ENCODE peak calls at places on chromosomes 13 and 19, in eight cellular contexts. O is HFFc6, A is Calu3, F is nephron progenitor cell, X is Kasumi-1, U is Daoy, T is AG09309, J is NCI-H2029. D is an unnamed sample.

GRCh38 chr19:4012092-4012974 is 4.8 kb downstream of the PIAS4 start:
- DNase-seq in O (no peak), A (no peak), F (no peak), X (no peak), U (no peak), T (no peak), J (peak), D (no peak)

GRCh38 chr19:35269425-35270117 is 809 bp downstream of the USF2 start:
- DNase-seq in O (peak), A (peak), F (peak), X (peak), U (peak), T (peak), J (peak), D (peak)

GRCh38 chr19:44749318-44749717 is 810 bp downstream of the BCL3 start:
- DNase-seq in O (no peak), A (no peak), F (no peak), X (no peak), U (no peak), T (no peak), J (no peak), D (no peak)

GRCh38 chr19:44820648-44821609 is 12.0 kb downstream of the BCAM start:
- DNase-seq in O (no peak), A (no peak), F (no peak), X (no peak), U (no peak), T (no peak), J (no peak), D (no peak)

GRCh38 chr13:80235131-80235530 is 105.8 kb downstream of the SPRY2 start:
- DNase-seq in O (no peak), A (no peak), F (peak), X (peak), U (no peak), T (no peak), J (no peak), D (no peak)

GRCh38 chr13:78022164-78022877 is 103.7 kb upstream of the EDNRB start:
- DNase-seq in O (no peak), A (no peak), F (no peak), X (peak), U (peak), T (no peak), J (no peak), D (peak)

GRCh38 chr13:25192052-25192451 is 20.0 kb upstream of the AMER2 start:
- DNase-seq in O (no peak), A (no peak), F (no peak), X (no peak), U (no peak), T (no peak), J (no peak), D (no peak)

GRCh38 chr13:113001251-113002140 is 32.5 kb downstream of the MCF2L start:
- DNase-seq in O (no peak), A (peak), F (peak), X (peak), U (peak), T (no peak), J (peak), D (peak)

GRCh38 chr19:49338691-49339363 is 3.6 kb downstream of the CD37 start:
- DNase-seq in O (no peak), A (peak), F (peak), X (no peak), U (peak), T (no peak), J (peak), D (peak)

GRCh38 chr13:77093735-77094134 is 66.8 kb upstream of the FBXL3 start:
- DNase-seq in O (no peak), A (no peak), F (no peak), X (no peak), U (no peak), T (no peak), J (no peak), D (no peak)

GRCh38 chr19:48290923-48291700 is 21.2 kb downstream of the ZNF114 start:
- DNase-seq in O (peak), A (peak), F (peak), X (peak), U (peak), T (no peak), J (peak), D (peak)

GRCh38 chr19:5977222-5977784 is 637 bp downstream of the RANBP3 start:
- DNase-seq in O (no peak), A (no peak), F (no peak), X (no peak), U (no peak), T (no peak), J (no peak), D (no peak)

GRCh38 chr13:73647417-73647816 is 486.8 kb downstream of the KLF12 start:
- DNase-seq in O (no peak), A (no peak), F (no peak), X (no peak), U (no peak), T (no peak), J (no peak), D (no peak)

GRCh38 chr13:48624016-48624415 is 29.7 kb upstream of the CYSLTR2 start:
- DNase-seq in O (no peak), A (no peak), F (no peak), X (no peak), U (no peak), T (no peak), J (no peak), D (no peak)

GRCh38 chr13:94595006-94595942 is 678 bp downstream of the TGDS start:
- DNase-seq in O (no peak), A (no peak), F (peak), X (peak), U (peak), T (no peak), J (no peak), D (peak)

GRCh38 chr13:31073859-31074718 is 87.6 kb downstream of the HSPH1 start:
- DNase-seq in O (peak), A (no peak), F (no peak), X (no peak), U (no peak), T (no peak), J (no peak), D (peak)

GRCh38 chr13:81017525-81018152 is 676.7 kb upstream of the SPRY2 start:
- DNase-seq in O (peak), A (no peak), F (peak), X (peak), U (peak), T (peak), J (no peak), D (peak)

GRCh38 chr13:69641773-69642172 is 465.9 kb upstream of the ATXN8OS start:
- DNase-seq in O (no peak), A (no peak), F (no peak), X (no peak), U (no peak), T (no peak), J (no peak), D (no peak)

GRCh38 chr13:64248371-64249065 is 2832.9 kb upstream of the PCDH20 start:
- DNase-seq in O (peak), A (no peak), F (no peak), X (no peak), U (no peak), T (peak), J (no peak), D (no peak)

GRCh38 chr19:28289294-28290063 is 923.5 kb downstream of the UQCRFS1 start:
- DNase-seq in O (no peak), A (no peak), F (no peak), X (no peak), U (peak), T (peak), J (peak), D (peak)

GRCh38 chr13:41216160-41216559 is 21.8 kb upstream of the KBTBD7 start:
- DNase-seq in O (no peak), A (no peak), F (no peak), X (no peak), U (no peak), T (no peak), J (no peak), D (no peak)

GRCh38 chr19:372306-372890 is 27.8 kb upstream of the MIER2 start:
- DNase-seq in O (no peak), A (no peak), F (no peak), X (no peak), U (peak), T (peak), J (peak), D (no peak)

GRCh38 chr19:2426661-2427322 is 594 bp downstream of the TIMM13 start:
- DNase-seq in O (no peak), A (peak), F (peak), X (peak), U (peak), T (no peak), J (peak), D (peak)

GRCh38 chr19:44754743-44755066 is 6.2 kb downstream of the BCL3 start:
- DNase-seq in O (no peak), A (no peak), F (no peak), X (no peak), U (no peak), T (no peak), J (no peak), D (no peak)

GRCh38 chr19:2487780-2488330 is 11.9 kb downstream of the GADD45B start:
- DNase-seq in O (no peak), A (no peak), F (no peak), X (no peak), U (no peak), T (no peak), J (no peak), D (no peak)

GRCh38 chr13:66984241-66984640 is 245.9 kb downstream of the PCDH9 start:
- DNase-seq in O (no peak), A (no peak), F (no peak), X (no peak), U (no peak), T (no peak), J (no peak), D (no peak)

GRCh38 chr19:3642987-3643386 is 16.4 kb upstream of the CACTIN start:
- DNase-seq in O (no peak), A (no peak), F (peak), X (no peak), U (no peak), T (no peak), J (no peak), D (peak)

GRCh38 chr19:30846102-30846501 is 473.9 kb downstream of the ZNF536 start:
- DNase-seq in O (no peak), A (no peak), F (no peak), X (no peak), U (no peak), T (no peak), J (no peak), D (no peak)

D was measured in A673.